ENCODE peak calls at places on chromosome 13, in eight cellular contexts. T, F, M, J, L, S, P and O are unnamed samples.

GRCh38 chr13:22061371-22061805 is 390.5 kb downstream of the FGF9 start:
- DNase-seq in T (no peak), F (no peak), M (no peak), J (no peak), L (peak; percentile 76), S (no peak), P (no peak), O (peak; percentile 32)

GRCh38 chr13:31943591-31943990 is 88.0 kb upstream of the FRY start:
- DNase-seq in T (no peak), F (no peak), M (peak; percentile 57), J (no peak), L (no peak), S (no peak), P (no peak), O (no peak)

GRCh38 chr13:70027551-70027950 is 80.1 kb upstream of the ATXN8OS start:
- DNase-seq in T (no peak), F (no peak), M (no peak), J (no peak), L (no peak), S (no peak), P (no peak), O (no peak)

GRCh38 chr13:21106089-21106488 is 44.7 kb upstream of the LATS2 start:
- DNase-seq in T (no peak), F (no peak), M (no peak), J (peak; percentile 27), L (no peak), S (no peak), P (peak; percentile 40), O (no peak)

GRCh38 chr13:71260246-71260645 is 606.8 kb downstream of the DACH1 start:
- DNase-seq in T (no peak), F (no peak), M (no peak), J (no peak), L (no peak), S (no peak), P (no peak), O (no peak)

GRCh38 chr13:48194392-48194754 is 38.6 kb upstream of the ITM2B start:
- DNase-seq in T (no peak), F (no peak), M (no peak), J (peak; percentile 55), L (no peak), S (no peak), P (peak; percentile 30), O (peak; percentile 30)

GRCh38 chr13:30615851-30616311 is 1.8 kb upstream of the USPL1 start:
- DNase-seq in T (no peak), F (no peak), M (peak; percentile 65), J (peak; percentile 61), L (no peak), S (no peak), P (peak; percentile 19), O (peak; percentile 18)

GRCh38 chr13:46679369-46680180 is 117.4 kb downstream of the ESD start:
- DNase-seq in T (no peak), F (peak; percentile 34), M (peak; percentile 89), J (peak; percentile 71), L (peak; percentile 61), S (no peak), P (no peak), O (peak; percentile 70)

GRCh38 chr13:98976338-98976737 is 1.5 kb downstream of the DOCK9 start:
- DNase-seq in T (no peak), F (no peak), M (peak; percentile 53), J (peak; percentile 59), L (no peak), S (no peak), P (no peak), O (no peak)

GRCh38 chr13:98752111-98752941 is at the start of gene SLC15A1:
- DNase-seq in T (no peak), F (no peak), M (no peak), J (no peak), L (no peak), S (peak; percentile 54), P (no peak), O (no peak)

GRCh38 chr13:114142640-114143490 is 10.4 kb upstream of the RASA3 start:
- DNase-seq in T (no peak), F (no peak), M (no peak), J (no peak), L (peak; percentile 73), S (peak; percentile 11), P (no peak), O (no peak)

GRCh38 chr13:78602561-78603239 is 652 bp downstream of the POU4F1 start:
- DNase-seq in T (no peak), F (no peak), M (no peak), J (no peak), L (peak; percentile 34), S (peak; percentile 32), P (no peak), O (peak; percentile 68)

GRCh38 chr13:78603240-78603947 is at the start of gene POU4F1:
- DNase-seq in T (no peak), F (no peak), M (peak; percentile 30), J (peak; percentile 32), L (peak; percentile 87), S (peak; percentile 93), P (no peak), O (peak; percentile 92)

GRCh38 chr13:78607409-78608253 is 4.3 kb upstream of the POU4F1 start:
- DNase-seq in T (no peak), F (no peak), M (no peak), J (no peak), L (no peak), S (peak; percentile 50), P (no peak), O (no peak)

GRCh38 chr13:78606471-78607408 is 3.4 kb upstream of the POU4F1 start:
- DNase-seq in T (no peak), F (no peak), M (no peak), J (no peak), L (no peak), S (peak; percentile 21), P (no peak), O (no peak)

DNA sequence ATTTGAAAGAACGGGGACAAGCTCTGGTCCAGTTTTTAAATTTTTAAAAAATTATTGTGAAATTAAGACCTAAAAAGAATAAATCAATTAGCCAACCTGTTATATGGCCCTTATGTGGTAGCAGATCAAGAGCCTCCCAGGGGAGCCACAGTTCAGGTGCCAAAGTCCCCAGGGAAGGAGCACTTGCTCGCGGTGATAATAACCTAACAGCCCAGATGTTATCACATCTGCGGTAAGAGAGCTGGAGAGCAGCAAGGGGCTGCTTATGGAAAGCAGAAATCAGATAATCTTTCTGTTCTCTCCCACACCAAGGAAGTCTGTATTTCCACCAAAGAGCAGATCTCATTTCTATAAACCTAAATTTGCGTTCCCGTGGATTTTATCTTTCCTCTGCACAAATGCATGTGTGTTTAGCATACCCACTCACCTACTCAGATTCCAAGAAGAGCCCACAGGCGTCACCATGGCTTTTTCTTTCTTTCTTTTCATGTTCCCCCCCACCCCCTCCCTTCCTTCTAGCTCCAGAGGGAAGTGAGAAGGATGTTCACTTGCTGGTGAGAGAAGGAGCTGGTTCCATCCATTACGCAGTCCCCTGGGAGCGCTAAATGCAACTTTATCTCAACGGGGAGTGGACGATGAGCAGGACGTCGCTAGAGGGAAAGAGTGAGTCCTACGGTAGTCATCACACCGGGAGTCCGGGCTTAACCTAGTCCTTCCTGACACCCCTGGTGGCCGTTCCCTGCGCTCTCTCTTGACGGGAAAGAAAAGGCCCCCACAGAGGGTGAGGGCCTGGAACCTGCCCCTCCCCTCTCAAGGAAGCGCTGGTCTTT is 1.6 kb upstream of the POU4F1 start:
- DNase-seq in T (no peak), F (no peak), M (peak; percentile 26), J (no peak), L (no peak), S (peak; percentile 47), P (no peak), O (peak; percentile 34)
- TF ChIP-seq CTCF in T (no peak), F (no peak), M (no peak), J (no peak), L (no peak), S (no peak), P (no peak), O (no peak)

GRCh38 chr13:100541882-100542545 is 46.6 kb downstream of the GGACT start:
- DNase-seq in T (no peak), F (no peak), M (no peak), J (no peak), L (no peak), S (no peak), P (no peak), O (no peak)

GRCh38 chr13:100544866-100545683 is 43.5 kb downstream of the GGACT start:
- DNase-seq in T (peak; percentile 57), F (no peak), M (no peak), J (no peak), L (no peak), S (no peak), P (no peak), O (no peak)

GRCh38 chr13:100540621-100541020 is 48.0 kb downstream of the GGACT start:
- DNase-seq in T (no peak), F (no peak), M (peak; percentile 2), J (peak; percentile 49), L (no peak), S (no peak), P (no peak), O (no peak)

GRCh38 chr13:100543872-100544602 is 44.6 kb downstream of the GGACT start:
- DNase-seq in T (no peak), F (no peak), M (no peak), J (no peak), L (no peak), S (no peak), P (no peak), O (no peak)

GRCh38 chr13:100542546-100543156 is 45.9 kb downstream of the GGACT start:
- DNase-seq in T (no peak), F (no peak), M (peak; percentile 71), J (peak; percentile 50), L (peak; percentile 15), S (no peak), P (peak; percentile 66), O (peak; percentile 80)
- TF ChIP-seq CTCF in T (no peak), F (no peak), M (peak; percentile 52), J (peak; percentile 50), L (peak; percentile 56), S (peak; percentile 28), P (peak; percentile 59), O (peak; percentile 1)

DNA sequence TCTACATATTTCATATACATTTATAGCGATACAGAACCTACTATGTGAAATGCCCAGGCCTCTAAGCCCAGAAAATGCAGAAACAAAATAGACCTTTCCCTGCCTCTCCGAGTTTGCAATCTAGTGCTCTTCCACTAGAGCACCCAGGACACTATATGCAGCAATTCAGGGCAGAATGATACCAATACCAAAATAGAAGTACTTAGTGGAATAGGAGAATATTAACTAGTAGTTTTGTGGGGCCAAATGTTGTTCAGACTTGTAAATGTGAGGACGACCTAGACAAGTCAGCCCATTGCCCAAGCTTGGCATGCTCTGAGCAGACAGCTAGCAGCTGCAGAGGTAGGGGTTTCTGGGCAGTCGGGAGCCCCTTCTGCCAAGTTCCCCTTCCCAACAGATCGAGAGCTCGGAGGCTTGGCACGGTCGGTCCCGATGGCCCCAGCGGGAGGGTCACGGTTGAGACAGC is 35.8 kb upstream of the FLT1 start:
- DNase-seq in T (no peak), F (no peak), M (peak; percentile 25), J (peak; percentile 42), L (no peak), S (no peak), P (peak; percentile 4), O (no peak)
- TF ChIP-seq CTCF in T (no peak), F (no peak), M (peak; percentile 11), J (peak; percentile 15), L (no peak), S (no peak), P (no peak), O (no peak)

DNA sequence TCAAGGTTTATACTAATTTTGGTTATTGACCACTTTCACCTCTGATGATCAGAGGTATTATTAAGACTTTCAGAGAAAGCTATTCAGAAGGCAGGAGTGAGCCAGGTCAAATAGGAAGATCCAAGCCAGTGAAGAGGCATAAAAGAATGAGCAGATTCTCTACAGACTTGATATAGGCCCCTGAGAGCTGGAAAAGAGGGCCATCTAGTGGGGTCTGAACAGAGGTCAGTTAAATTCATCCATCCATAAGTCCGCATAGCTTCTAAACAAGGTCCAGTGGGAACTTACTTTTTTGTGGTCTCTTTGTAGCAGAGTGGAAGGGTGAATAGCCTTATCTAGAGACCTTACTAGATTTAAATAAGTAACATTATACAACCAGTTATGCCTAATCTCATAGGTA is 126.6 kb upstream of the UFM1 start:
- DNase-seq in T (no peak), F (no peak), M (peak; percentile 30), J (peak; percentile 64), L (peak; percentile 1), S (peak; percentile 44), P (peak; percentile 19), O (no peak)
- TF ChIP-seq CTCF in T (no peak), F (no peak), M (peak; percentile 20), J (peak; percentile 40), L (no peak), S (no peak), P (peak; percentile 38), O (no peak)